ENCODE peak calls at places on chromosomes 3 and 15, in five cellular contexts. H, V, P, B and A are unnamed samples.

GRCh38 chr15:40899536-40900207 is 5.4 kb downstream of the VPS18 start:
- DNase-seq in P (no peak), B (no peak), V (no peak), H (no peak), A (no peak)

GRCh38 chr3:125316949-125317348 is 58.2 kb downstream of the ZNF148 start:
- DNase-seq in B (no peak), V (no peak), H (no peak), P (no peak), A (no peak)

GRCh38 chr3:95277614-95278013 is 1214.8 kb downstream of the NSUN3 start:
- DNase-seq in V (peak; percentile 4), P (no peak), B (no peak), H (no peak), A (peak; percentile 21)

GRCh38 chr3:112557980-112558379 is 3.8 kb downstream of the ATG3 start:
- DNase-seq in H (no peak), V (no peak), P (no peak), B (no peak), A (no peak)

GRCh38 chr15:33064878-33065277 is 129.6 kb downstream of the FMN1 start:
- DNase-seq in V (no peak), H (no peak), B (no peak), P (no peak), A (peak; percentile 56)

GRCh38 chr3:141181191-141181590 is 50.4 kb upstream of the PXYLP1 start:
- DNase-seq in V (no peak), B (no peak), P (no peak), H (no peak), A (peak; percentile 65)

GRCh38 chr3:152942366-152942765 is 107.4 kb downstream of the P2RY1 start:
- DNase-seq in V (no peak), P (no peak), H (no peak), B (no peak), A (no peak)

GRCh38 chr15:37682304-37682703 is 252.1 kb upstream of the TMCO5A start:
- DNase-seq in P (no peak), V (no peak), B (no peak), H (no peak), A (no peak)

GRCh38 chr3:42937334-42937733 is 31.4 kb downstream of the ZNF662 start:
- DNase-seq in H (no peak), B (no peak), V (no peak), P (no peak), A (no peak)

GRCh38 chr3:124800511-124801374 is 70.5 kb downstream of the UMPS start:
- DNase-seq in H (no peak), P (no peak), B (no peak), V (no peak), A (peak; percentile 89)

GRCh38 chr15:64107337-64107736 is 11.6 kb downstream of the SNX1 start:
- DNase-seq in H (no peak), B (no peak), P (no peak), V (no peak), A (no peak)

GRCh38 chr15:64430000-64430735 is 30.2 kb upstream of the ZNF609 start:
- DNase-seq in H (no peak), B (no peak), P (no peak), V (no peak), A (peak; percentile 78)

GRCh38 chr15:71049706-71050422 is 65.4 kb upstream of the THSD4 start:
- DNase-seq in V (no peak), H (no peak), B (no peak), P (no peak), A (no peak)

GRCh38 chr15:77440378-77440999 is 19.8 kb downstream of the HMG20A start:
- DNase-seq in V (no peak), P (peak; percentile 13), B (no peak), H (no peak), A (peak; percentile 80)

GRCh38 chr15:37096878-37097568 is 3.3 kb downstream of the MEIS2 start:
- DNase-seq in P (no peak), H (no peak), B (no peak), V (no peak), A (peak; percentile 10)

GRCh38 chr3:149536429-149536828 is 61.9 kb downstream of the TM4SF4 start:
- DNase-seq in B (peak; percentile 17), H (peak; percentile 53), V (peak; percentile 55), P (no peak), A (peak; percentile 80)

GRCh38 chr3:144273611-144274010 is 302.0 kb downstream of the DIPK2A start:
- DNase-seq in B (no peak), P (no peak), H (no peak), V (no peak), A (peak; percentile 16)

GRCh38 chr3:23263796-23264195 is 60.7 kb downstream of the UBE2E2 start:
- DNase-seq in B (no peak), V (no peak), P (no peak), H (no peak), A (no peak)

GRCh38 chr15:45394681-45395080 is 16.3 kb upstream of the GATM start:
- DNase-seq in P (no peak), B (no peak), V (no peak), H (no peak), A (no peak)

GRCh38 chr3:25789596-25790556 is at the start of gene OXSM:
- DNase-seq in P (peak; percentile 63), V (peak; percentile 90), H (peak; percentile 78), B (peak; percentile 68), A (peak; percentile 95)